ENCODE peak calls at places on chromosomes 2 and 18, in nine cellular contexts. One of them, this sample, is unnamed.

GRCh38 chr2:9991221-9991620 is 39.7 kb downstream of the GRHL1 start:
- DNase-seq in activated T-cell treated with anti-CD3 and anti-CD28 coated beads for 1 hour: no peak
- DNase-seq in activated naive CD8-positive, alpha-beta T cell treated with anti-CD3 and anti-CD28 coated beads for 36 hours: no peak
- DNase-seq in ecto neural progenitor cell: peak
- DNase-seq in GM23338: no peak
- DNase-seq in uterus: no peak
- DNase-seq in Jurkat, Clone E6-1: no peak
- DNase-seq in germinal center: no peak
- DNase-seq in stromal cell of bone marrow: no peak
- DNase-seq in this sample: no peak

GRCh38 chr2:177335917-177336450 is 56.6 kb upstream of the AGPS start:
- DNase-seq in activated T-cell treated with anti-CD3 and anti-CD28 coated beads for 1 hour: no peak
- DNase-seq in activated naive CD8-positive, alpha-beta T cell treated with anti-CD3 and anti-CD28 coated beads for 36 hours: no peak
- DNase-seq in ecto neural progenitor cell: no peak
- DNase-seq in GM23338: no peak
- DNase-seq in uterus: no peak
- DNase-seq in Jurkat, Clone E6-1: no peak
- DNase-seq in germinal center: no peak
- DNase-seq in stromal cell of bone marrow: no peak
- DNase-seq in this sample: no peak

GRCh38 chr2:31997653-31998052 is 13.2 kb downstream of the MEMO1 start:
- DNase-seq in activated T-cell treated with anti-CD3 and anti-CD28 coated beads for 1 hour: no peak
- DNase-seq in activated naive CD8-positive, alpha-beta T cell treated with anti-CD3 and anti-CD28 coated beads for 36 hours: no peak
- DNase-seq in ecto neural progenitor cell: no peak
- DNase-seq in GM23338: no peak
- DNase-seq in uterus: no peak
- DNase-seq in Jurkat, Clone E6-1: no peak
- DNase-seq in germinal center: no peak
- DNase-seq in stromal cell of bone marrow: no peak
- DNase-seq in this sample: no peak

GRCh38 chr2:158042245-158042644 is 59.4 kb upstream of the UPP2 start:
- DNase-seq in activated T-cell treated with anti-CD3 and anti-CD28 coated beads for 1 hour: no peak
- DNase-seq in activated naive CD8-positive, alpha-beta T cell treated with anti-CD3 and anti-CD28 coated beads for 36 hours: no peak
- DNase-seq in ecto neural progenitor cell: no peak
- DNase-seq in GM23338: no peak
- DNase-seq in uterus: no peak
- DNase-seq in Jurkat, Clone E6-1: no peak
- DNase-seq in germinal center: no peak
- DNase-seq in stromal cell of bone marrow: no peak
- DNase-seq in this sample: no peak

GRCh38 chr2:127641846-127642510 is 4.0 kb upstream of the GPR17 start:
- DNase-seq in activated T-cell treated with anti-CD3 and anti-CD28 coated beads for 1 hour: peak
- DNase-seq in activated naive CD8-positive, alpha-beta T cell treated with anti-CD3 and anti-CD28 coated beads for 36 hours: peak
- DNase-seq in ecto neural progenitor cell: no peak
- DNase-seq in GM23338: no peak
- DNase-seq in uterus: no peak
- DNase-seq in Jurkat, Clone E6-1: peak
- DNase-seq in germinal center: peak
- DNase-seq in stromal cell of bone marrow: no peak
- DNase-seq in this sample: no peak

GRCh38 chr2:56813490-56813889 is 629.7 kb downstream of the CCDC85A start:
- DNase-seq in activated T-cell treated with anti-CD3 and anti-CD28 coated beads for 1 hour: no peak
- DNase-seq in activated naive CD8-positive, alpha-beta T cell treated with anti-CD3 and anti-CD28 coated beads for 36 hours: no peak
- DNase-seq in ecto neural progenitor cell: no peak
- DNase-seq in GM23338: no peak
- DNase-seq in uterus: no peak
- DNase-seq in Jurkat, Clone E6-1: no peak
- DNase-seq in germinal center: no peak
- DNase-seq in stromal cell of bone marrow: no peak
- DNase-seq in this sample: no peak

GRCh38 chr2:64629329-64629781 is 24.4 kb downstream of the SERTAD2 start:
- DNase-seq in activated T-cell treated with anti-CD3 and anti-CD28 coated beads for 1 hour: no peak
- DNase-seq in activated naive CD8-positive, alpha-beta T cell treated with anti-CD3 and anti-CD28 coated beads for 36 hours: no peak
- DNase-seq in ecto neural progenitor cell: no peak
- DNase-seq in GM23338: no peak
- DNase-seq in uterus: no peak
- DNase-seq in Jurkat, Clone E6-1: no peak
- DNase-seq in germinal center: no peak
- DNase-seq in stromal cell of bone marrow: no peak
- DNase-seq in this sample: no peak

GRCh38 chr2:37343537-37344434 is 644 bp upstream of the QPCT start:
- DNase-seq in activated T-cell treated with anti-CD3 and anti-CD28 coated beads for 1 hour: no peak
- DNase-seq in activated naive CD8-positive, alpha-beta T cell treated with anti-CD3 and anti-CD28 coated beads for 36 hours: no peak
- DNase-seq in ecto neural progenitor cell: no peak
- DNase-seq in GM23338: peak
- DNase-seq in uterus: peak
- DNase-seq in Jurkat, Clone E6-1: no peak
- DNase-seq in germinal center: no peak
- DNase-seq in stromal cell of bone marrow: no peak
- DNase-seq in this sample: no peak

GRCh38 chr2:175838979-175839378 is 163.1 kb downstream of the LNPK start:
- DNase-seq in activated T-cell treated with anti-CD3 and anti-CD28 coated beads for 1 hour: no peak
- DNase-seq in activated naive CD8-positive, alpha-beta T cell treated with anti-CD3 and anti-CD28 coated beads for 36 hours: no peak
- DNase-seq in ecto neural progenitor cell: no peak
- DNase-seq in GM23338: no peak
- DNase-seq in uterus: no peak
- DNase-seq in Jurkat, Clone E6-1: no peak
- DNase-seq in germinal center: no peak
- DNase-seq in stromal cell of bone marrow: no peak
- DNase-seq in this sample: no peak

GRCh38 chr18:23405626-23406025 is 47.5 kb upstream of the RIOK3 start:
- DNase-seq in activated T-cell treated with anti-CD3 and anti-CD28 coated beads for 1 hour: no peak
- DNase-seq in activated naive CD8-positive, alpha-beta T cell treated with anti-CD3 and anti-CD28 coated beads for 36 hours: no peak
- DNase-seq in ecto neural progenitor cell: no peak
- DNase-seq in GM23338: no peak
- DNase-seq in uterus: no peak
- DNase-seq in Jurkat, Clone E6-1: no peak
- DNase-seq in germinal center: no peak
- DNase-seq in stromal cell of bone marrow: no peak
- DNase-seq in this sample: no peak

GRCh38 chr18:9325716-9326115 is 8.9 kb upstream of the TWSG1 start:
- DNase-seq in activated T-cell treated with anti-CD3 and anti-CD28 coated beads for 1 hour: no peak
- DNase-seq in activated naive CD8-positive, alpha-beta T cell treated with anti-CD3 and anti-CD28 coated beads for 36 hours: no peak
- DNase-seq in ecto neural progenitor cell: no peak
- DNase-seq in GM23338: no peak
- DNase-seq in uterus: no peak
- DNase-seq in Jurkat, Clone E6-1: no peak
- DNase-seq in germinal center: no peak
- DNase-seq in stromal cell of bone marrow: no peak
- DNase-seq in this sample: no peak

This sample was measured in GM06990.